ENCODE peak calls at places on chromosomes 11 and 22, in six cellular contexts. T, N, G, O, W and Y are unnamed samples.

GRCh38 chr11:111456859-111457730 is 55.1 kb downstream of the BTG4 start:
- DNase-seq in O (no peak), W (no peak), G (no peak), N (no peak), T (no peak), Y (no peak)

GRCh38 chr22:20585640-20586402 is 78.4 kb downstream of the MED15 start:
- DNase-seq in G (no peak), O (no peak), N (peak), T (no peak), W (no peak), Y (no peak)

GRCh38 chr11:32018672-32019071 is 72.2 kb upstream of the RCN1 start:
- DNase-seq in T (no peak), W (no peak), G (no peak), O (no peak), N (no peak), Y (no peak)

GRCh38 chr22:42261266-42261665 is 9.2 kb downstream of the TCF20 start:
- DNase-seq in G (no peak), T (no peak), W (peak), N (no peak), O (no peak), Y (no peak)

GRCh38 chr11:43866520-43866919 is 14.1 kb upstream of the ALKBH3 start:
- DNase-seq in W (peak), T (no peak), G (no peak), O (peak), N (no peak), Y (no peak)

GRCh38 chr11:83292709-83293435 is 6.7 kb upstream of the CCDC90B start:
- DNase-seq in O (peak), G (no peak), T (peak), N (no peak), W (peak), Y (no peak)

GRCh38 chr22:21624120-21624879 is 5.5 kb downstream of the YDJC start:
- DNase-seq in G (peak), O (no peak), T (peak), W (peak), N (peak), Y (no peak)

GRCh38 chr11:12756101-12756500 is 81.9 kb downstream of the TEAD1 start:
- DNase-seq in G (no peak), W (no peak), O (no peak), N (no peak), T (no peak), Y (no peak)

GRCh38 chr22:37154925-37155712 is 5.4 kb upstream of the IL2RB start:
- DNase-seq in T (no peak), G (no peak), W (peak), O (no peak), N (no peak), Y (no peak)

GRCh38 chr11:86719781-86720463 is 47.5 kb upstream of the ME3 start:
- DNase-seq in T (no peak), W (peak), O (peak), N (no peak), G (no peak), Y (no peak)

GRCh38 chr22:37017356-37017755 is 1.9 kb downstream of the TST start:
- DNase-seq in N (no peak), O (no peak), W (no peak), T (no peak), G (peak), Y (no peak)

GRCh38 chr11:44566952-44567875 is 1.8 kb downstream of the CD82 start:
- DNase-seq in N (no peak), G (no peak), T (no peak), O (no peak), W (no peak), Y (no peak)

GRCh38 chr11:129728571-129728970 is 87.1 kb upstream of the TMEM45B start:
- DNase-seq in G (no peak), W (no peak), O (no peak), N (no peak), T (no peak), Y (no peak)

GRCh38 chr11:10304495-10305261 is at the start of gene ADM:
- DNase-seq in O (peak), W (peak), T (no peak), G (peak), N (peak), Y (peak)

GRCh38 chr11:57417056-57417455 is 9.9 kb downstream of the SLC43A3 start:
- DNase-seq in N (no peak), G (no peak), T (no peak), O (no peak), W (peak), Y (no peak)

GRCh38 chr11:66100272-66101037 is 30.4 kb downstream of the PACS1 start:
- DNase-seq in T (peak), O (no peak), W (no peak), N (peak), G (peak), Y (peak)

GRCh38 chr22:36379593-36380361 is 8.0 kb downstream of the MYH9 start:
- DNase-seq in T (no peak), G (peak), O (no peak), W (no peak), N (no peak), Y (peak)

GRCh38 chr11:1674194-1674878 is 22.7 kb upstream of the KRTAP5-6 start:
- DNase-seq in G (no peak), T (no peak), O (no peak), N (no peak), W (no peak), Y (no peak)

GRCh38 chr11:1349074-1349931 is 39.9 kb upstream of the TOLLIP start:
- DNase-seq in T (no peak), N (no peak), G (no peak), O (no peak), W (no peak), Y (no peak)

GRCh38 chr11:72146625-72147024 is 11.1 kb downstream of the FOLR3 start:
- DNase-seq in O (no peak), T (no peak), G (no peak), W (no peak), N (no peak), Y (no peak)

GRCh38 chr11:2777871-2778629 is 78.3 kb upstream of the KCNQ1OT1 start:
- DNase-seq in T (no peak), O (no peak), W (no peak), G (peak), N (peak), Y (no peak)

GRCh38 chr22:50342651-50343540 is at the start of gene PPP6R2:
- DNase-seq in T (peak), N (peak), G (peak), O (peak), W (peak), Y (peak)

GRCh38 chr11:75966546-75967287 is 151.7 kb downstream of the UVRAG start:
- DNase-seq in O (peak), N (no peak), G (no peak), W (peak), T (no peak), Y (no peak)

GRCh38 chr11:43282607-43283440 is 29.0 kb upstream of the API5 start:
- DNase-seq in T (peak), G (peak), N (peak), W (peak), O (peak), Y (no peak)

DNA sequence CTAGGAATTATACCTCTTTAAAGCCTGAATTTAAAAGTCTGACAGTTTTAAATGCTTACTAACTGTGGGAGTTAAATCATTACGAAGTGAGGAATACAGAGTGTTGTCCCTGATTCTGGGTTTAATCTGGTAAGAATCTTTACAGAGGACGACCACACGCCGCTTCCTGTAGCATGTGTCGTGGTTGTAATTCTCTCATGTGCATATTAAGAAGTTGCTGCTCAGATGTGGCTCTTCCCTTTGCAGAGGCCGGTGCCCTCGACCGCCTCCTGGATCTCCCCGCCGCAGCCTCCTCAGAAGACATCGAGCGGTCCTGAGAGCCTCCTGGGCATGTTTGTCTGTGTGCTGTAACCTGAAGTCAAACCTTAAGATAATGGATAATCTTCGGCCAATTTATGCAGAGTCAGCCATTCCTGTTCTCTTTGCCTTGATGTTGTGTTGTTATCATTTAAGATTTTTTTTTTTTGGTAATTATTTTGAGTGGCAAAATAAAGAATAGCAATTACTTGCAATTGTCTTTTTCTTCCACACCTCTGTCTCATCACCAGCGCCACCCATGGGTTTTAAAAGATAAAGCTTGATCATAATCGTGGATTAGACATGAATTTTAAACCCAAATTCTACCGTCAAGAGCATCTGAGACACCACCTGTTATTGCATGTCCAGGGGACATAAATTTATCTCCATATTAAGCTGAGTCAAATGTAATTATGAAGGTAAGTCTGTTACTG is 6.5 kb downstream of the GAL start:
- DNase-seq in T (no peak), N (no peak), G (no peak), W (no peak), O (no peak), Y (no peak)
- H3K27ac ChIP-seq in T (no peak), N (no peak), G (no peak), W (no peak), O (no peak), Y (no peak)

GRCh38 chr22:43993072-43993760 is 30.9 kb upstream of the PARVB start:
- DNase-seq in O (peak), G (peak), T (peak), N (peak), W (peak), Y (peak)

GRCh38 chr22:43994006-43994405 is 30.1 kb upstream of the PARVB start:
- DNase-seq in O (no peak), G (no peak), N (no peak), W (no peak), T (no peak), Y (no peak)

GRCh38 chr22:43994416-43994815 is 29.7 kb upstream of the PARVB start:
- DNase-seq in G (no peak), O (no peak), W (no peak), T (no peak), N (no peak), Y (no peak)

GRCh38 chr22:43991316-43992020 is 32.6 kb upstream of the PARVB start:
- DNase-seq in W (no peak), G (no peak), O (no peak), N (no peak), T (no peak), Y (no peak)

GRCh38 chr22:43992331-43992821 is 31.7 kb upstream of the PARVB start:
- DNase-seq in N (no peak), O (peak), W (peak), G (no peak), T (no peak), Y (no peak)
- H3K27ac ChIP-seq in N (no peak), O (no peak), W (no peak), G (no peak), T (no peak), Y (no peak)

GRCh38 chr11:105935791-105936190 is 86.2 kb downstream of the MSANTD4 start:
- DNase-seq in T (no peak), W (peak), O (no peak), G (no peak), N (no peak), Y (no peak)
- H3K27ac ChIP-seq in T (no peak), W (no peak), O (no peak), G (no peak), N (no peak), Y (no peak)

DNA sequence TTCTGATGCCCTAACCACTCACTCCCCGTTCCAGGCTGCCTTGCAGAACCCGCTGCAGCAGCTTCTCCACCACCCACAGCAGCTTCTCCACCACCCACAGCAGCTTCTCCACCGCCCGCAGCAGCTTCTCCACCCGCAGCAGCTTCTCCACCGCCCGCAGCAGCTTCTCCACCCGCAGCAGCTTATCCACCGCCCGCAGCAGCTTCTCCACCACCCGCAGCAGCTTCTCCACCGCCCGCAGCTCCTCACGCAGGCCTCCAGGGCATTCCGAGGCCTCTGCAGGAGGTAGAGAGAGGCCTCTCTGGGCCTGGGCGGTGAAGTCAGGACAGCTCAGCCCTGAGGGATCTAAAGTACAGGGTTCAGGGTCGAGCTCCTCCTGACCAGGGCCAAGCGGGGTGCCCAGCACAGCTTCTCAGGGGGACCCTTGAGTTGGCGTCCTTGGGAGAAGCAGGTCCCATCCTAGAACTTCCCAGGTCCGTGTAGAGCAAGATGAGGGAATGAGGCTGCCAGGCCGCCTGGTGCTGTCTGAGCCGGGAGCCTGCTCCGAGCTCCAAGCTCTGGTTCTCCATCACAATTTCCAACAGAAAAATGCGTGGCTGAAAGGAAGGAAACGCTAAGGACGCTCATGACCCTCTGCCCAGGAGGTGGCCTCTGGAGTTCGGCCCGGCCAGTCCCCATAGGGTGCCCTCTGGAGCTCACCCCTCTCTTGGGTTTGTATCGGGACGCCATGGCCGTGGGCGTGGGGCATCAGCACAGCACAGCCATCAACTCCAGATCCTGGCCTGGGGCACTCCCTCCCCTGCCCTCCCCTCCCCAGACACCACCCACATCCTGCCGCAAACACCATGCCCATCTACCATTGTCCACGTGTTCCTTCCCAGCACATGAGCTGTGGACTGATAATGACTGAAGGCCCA is 528.6 kb downstream of the BRD1 start:
- DNase-seq in G (no peak), N (no peak), O (no peak), W (no peak), T (no peak), Y (no peak)
- H3K27ac ChIP-seq in G (no peak), N (no peak), O (no peak), W (no peak), T (no peak), Y (no peak)